ENCODE peak calls at places on chromosomes 3 and 15, in ten cellular contexts. Q, V, K, A, U, G, C, F, O and J are unnamed samples.

GRCh38 chr3:158961911-158962310 is 160.1 kb downstream of the MFSD1 start:
- DNase-seq in V (no peak), Q (no peak), C (no peak), A (no peak), G (no peak), O (no peak), F (no peak), K (no peak), U (no peak), J (no peak)

GRCh38 chr15:52103217-52104207 is 9.1 kb downstream of the BCL2L10 start:
- DNase-seq in C (no peak), A (peak), O (peak), Q (peak), V (no peak), F (peak), K (no peak), U (peak), G (peak), J (peak)

GRCh38 chr3:33099109-33099645 is 2.2 kb upstream of the GLB1 start:
- DNase-seq in V (no peak), A (no peak), G (no peak), Q (no peak), K (no peak), O (no peak), F (no peak), U (no peak), C (no peak), J (no peak)

GRCh38 chr3:117941756-117942155 is 1092.9 kb downstream of the IGSF11 start:
- DNase-seq in U (no peak), G (no peak), C (no peak), F (no peak), K (no peak), V (no peak), Q (no peak), O (no peak), A (no peak), J (no peak)

GRCh38 chr3:125043599-125044151 is 12.1 kb downstream of the HEG1 start:
- DNase-seq in C (no peak), V (peak), G (no peak), O (no peak), A (no peak), K (no peak), U (no peak), F (no peak), Q (no peak), J (no peak)

GRCh38 chr3:152283492-152284381 is 15.0 kb downstream of the MBNL1 start:
- DNase-seq in U (no peak), V (no peak), O (no peak), A (no peak), G (no peak), Q (no peak), K (no peak), F (no peak), C (no peak), J (no peak)

GRCh38 chr3:195033531-195034091 is 237.3 kb downstream of the XXYLT1 start:
- DNase-seq in O (no peak), V (peak), F (no peak), K (no peak), U (no peak), C (no peak), A (no peak), G (no peak), Q (peak), J (no peak)

GRCh38 chr3:128493221-128494151 is 485 bp upstream of the GATA2 start:
- DNase-seq in F (no peak), V (no peak), A (no peak), U (no peak), C (no peak), Q (no peak), O (no peak), K (peak), G (no peak), J (peak)

GRCh38 chr3:152779649-152780048 is 55.3 kb upstream of the P2RY1 start:
- DNase-seq in U (no peak), F (no peak), Q (no peak), K (no peak), G (no peak), A (no peak), C (no peak), O (no peak), V (no peak), J (no peak)

DNA sequence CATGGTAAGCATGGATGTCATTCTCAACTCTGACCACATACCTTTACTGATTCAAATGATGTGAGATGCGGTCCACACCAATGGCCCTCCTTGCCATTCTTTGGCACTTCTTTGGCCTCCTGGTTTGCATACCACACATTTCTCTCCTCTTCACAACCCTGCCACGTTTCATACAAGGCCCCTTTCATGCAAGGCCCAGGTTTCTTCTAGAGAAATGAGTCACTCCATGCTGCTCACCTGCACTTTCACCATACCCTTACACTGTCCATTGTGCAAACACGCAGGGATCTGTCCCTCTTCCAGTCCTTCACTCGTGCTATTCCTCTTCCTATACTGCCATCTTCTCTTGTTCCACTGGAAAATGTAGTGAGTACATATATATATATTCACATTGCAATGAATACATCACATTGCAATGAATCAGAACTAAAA is 24.4 kb upstream of the SLC24A5 start:
- DNase-seq in C (no peak), A (no peak), O (no peak), Q (no peak), G (no peak), U (no peak), F (no peak), K (no peak), V (no peak), J (no peak)
- TF ChIP-seq CTCF in C (no peak), A (no peak), O (no peak), Q (no peak), G (no peak), U (no peak), F (no peak), K (no peak), V (no peak), J (no peak)

GRCh38 chr15:92938387-92938786 is 38.3 kb downstream of the CHD2 start:
- DNase-seq in Q (no peak), A (no peak), U (no peak), C (no peak), G (no peak), F (no peak), O (no peak), K (no peak), V (no peak), J (no peak)
- TF ChIP-seq CTCF in Q (peak), A (no peak), U (peak), C (no peak), G (peak), F (peak), O (no peak), K (peak), V (no peak), J (peak)

GRCh38 chr3:46470831-46471230 is 6.1 kb upstream of the LTF start:
- DNase-seq in F (no peak), K (peak), O (no peak), G (no peak), Q (no peak), V (no peak), A (no peak), C (no peak), U (no peak), J (peak)
- TF ChIP-seq CTCF in F (no peak), K (no peak), O (no peak), G (no peak), Q (no peak), V (no peak), A (no peak), C (no peak), U (no peak), J (no peak)

GRCh38 chr3:69660631-69661030 is 78.6 kb upstream of the MITF start:
- DNase-seq in Q (no peak), G (no peak), A (no peak), V (no peak), C (no peak), U (no peak), O (no peak), K (no peak), F (no peak), J (no peak)

GRCh38 chr3:69659180-69659915 is 79.9 kb upstream of the MITF start:
- DNase-seq in A (no peak), O (no peak), U (no peak), F (no peak), Q (no peak), V (no peak), C (no peak), K (no peak), G (no peak), J (no peak)

GRCh38 chr3:69669070-69669469 is 70.2 kb upstream of the MITF start:
- DNase-seq in O (no peak), F (no peak), K (no peak), V (no peak), G (no peak), U (no peak), A (no peak), C (no peak), Q (no peak), J (no peak)

DNA sequence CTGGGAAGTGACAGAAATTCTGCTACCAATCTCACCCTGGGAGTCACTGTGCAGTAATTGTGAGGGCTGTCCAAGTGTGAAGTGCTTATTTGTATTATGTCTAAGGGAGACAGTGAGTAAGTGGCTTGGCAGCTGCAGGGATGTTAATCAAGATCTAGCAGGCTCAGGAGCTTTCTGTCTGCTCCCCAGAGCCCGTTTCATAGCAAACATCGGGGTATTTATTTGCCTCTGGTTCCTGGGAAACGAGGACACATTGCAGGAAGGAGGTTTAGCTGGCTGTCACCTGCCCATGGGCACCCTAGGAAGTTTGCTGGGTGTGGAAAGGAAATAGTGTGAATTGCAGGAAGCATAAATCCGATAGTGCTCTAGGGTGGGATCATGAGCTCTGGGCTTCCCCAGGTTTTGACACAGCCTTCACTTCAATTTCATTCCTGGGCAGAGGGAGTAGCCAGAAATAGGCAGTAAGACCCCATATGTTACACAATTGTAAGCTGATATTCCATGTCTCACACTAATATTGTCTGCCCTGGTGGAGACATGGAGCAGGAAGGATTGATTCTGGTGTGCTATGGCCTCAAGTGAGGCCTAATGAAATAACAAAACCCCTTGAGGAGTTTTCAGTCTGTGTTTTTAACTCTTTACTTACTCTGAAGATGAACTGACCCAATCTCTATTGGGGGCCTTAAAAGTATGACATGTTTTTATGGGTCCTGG is 74.1 kb upstream of the MITF start:
- DNase-seq in C (no peak), O (no peak), A (no peak), U (no peak), K (no peak), G (no peak), Q (peak), V (peak), F (no peak), J (no peak)
- TF ChIP-seq CTCF in C (no peak), O (no peak), A (no peak), U (no peak), K (no peak), G (no peak), Q (no peak), V (no peak), F (no peak), J (no peak)

GRCh38 chr3:139774570-139775302 is 97.0 kb upstream of the NMNAT3 start:
- DNase-seq in C (no peak), Q (no peak), U (no peak), F (no peak), G (no peak), A (no peak), K (peak), V (no peak), O (no peak), J (peak)

GRCh38 chr3:139771331-139771730 is 93.6 kb upstream of the NMNAT3 start:
- DNase-seq in V (no peak), Q (no peak), G (no peak), K (no peak), O (no peak), A (no peak), F (no peak), C (no peak), U (no peak), J (no peak)

GRCh38 chr3:139770577-139770976 is 92.8 kb upstream of the NMNAT3 start:
- DNase-seq in O (no peak), K (no peak), G (no peak), C (no peak), V (no peak), U (no peak), A (no peak), Q (no peak), F (no peak), J (no peak)

DNA sequence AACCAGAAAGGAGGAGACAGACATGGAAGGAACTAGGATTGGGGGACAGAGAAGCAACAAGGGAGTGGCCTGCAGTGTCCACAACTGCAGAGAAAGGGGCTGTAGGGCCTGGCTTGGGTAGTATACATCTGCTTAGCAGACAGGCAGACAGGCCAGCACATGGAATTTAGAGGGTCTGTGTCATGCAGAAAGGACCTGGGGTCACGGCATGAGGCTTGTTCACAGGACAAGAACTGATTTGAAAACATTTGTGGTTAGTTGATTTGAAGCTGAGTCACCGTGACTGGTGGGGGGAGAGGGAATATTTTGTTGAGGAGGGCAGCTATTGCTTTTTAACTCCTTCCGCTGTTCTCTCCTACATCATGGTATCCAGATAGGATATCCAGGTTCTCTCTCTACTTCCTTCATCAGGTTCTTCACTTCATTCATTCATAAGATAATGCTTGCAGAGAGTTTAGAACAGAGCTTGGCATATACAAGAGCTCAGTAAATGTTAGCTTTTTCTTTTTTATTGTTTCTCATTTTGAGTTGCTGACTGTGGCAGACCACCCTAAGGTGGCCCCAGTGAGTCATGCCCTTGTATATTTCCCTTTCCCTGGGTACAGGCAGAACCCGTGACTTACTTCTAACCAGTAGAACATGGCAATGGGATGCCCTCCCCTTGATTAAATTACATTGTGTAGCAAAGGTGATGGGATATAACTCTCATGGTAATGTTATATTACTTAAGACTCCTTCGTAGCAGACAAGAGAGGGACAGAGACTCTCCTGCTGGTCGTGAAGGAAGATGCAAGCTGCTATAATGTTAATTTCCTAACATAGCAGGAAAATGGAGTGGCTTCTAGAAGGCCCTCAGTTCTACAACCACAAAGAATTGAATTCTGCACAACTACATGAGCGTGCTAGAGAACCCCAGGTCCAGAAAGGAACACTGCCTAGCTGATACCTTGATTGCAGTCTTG is 95.0 kb upstream of the NMNAT3 start:
- DNase-seq in U (no peak), C (no peak), A (peak), F (no peak), Q (peak), K (no peak), O (no peak), G (peak), V (no peak), J (no peak)
- TF ChIP-seq CTCF in U (no peak), C (no peak), A (no peak), F (no peak), Q (no peak), K (peak), O (no peak), G (no peak), V (no peak), J (peak)

GRCh38 chr3:113183748-113184661 is 27.4 kb upstream of the BOC start:
- DNase-seq in G (peak), K (no peak), Q (no peak), V (no peak), F (no peak), U (no peak), C (no peak), O (no peak), A (no peak), J (no peak)
- TF ChIP-seq CTCF in G (no peak), K (no peak), Q (no peak), V (no peak), F (no peak), U (no peak), C (no peak), O (no peak), A (no peak), J (no peak)